ENCODE peak calls at places on chromosomes 4 and X, in five cellular contexts. A is Jurkat, Clone E6-1; S is breast epithelium; R is activated naive CD4-positive, alpha-beta T cell treated with anti-CD3 and anti-CD28 coated beads, Interleukin-2, amount 50 U/mL, for 16 hours; H is NCI-H1930. I is an unnamed sample.

GRCh38 chrX:11770320-11770719 is 12.3 kb downstream of the MSL3 start:
- DNase-seq in R (peak), A (peak), S (no peak), H (peak), I (peak)

GRCh38 chr4:15754323-15754722 is 23.8 kb upstream of the CD38 start:
- DNase-seq in H (no peak), S (no peak), A (peak), R (peak), I (peak)

GRCh38 chr4:71855944-71856343 is 72.1 kb upstream of the GC start:
- DNase-seq in A (no peak), S (no peak), H (no peak), R (no peak), I (no peak)

GRCh38 chr4:1234296-1234695 is 14.6 kb downstream of the CTBP1 start:
- DNase-seq in S (no peak), A (no peak), H (no peak), R (no peak), I (no peak)

GRCh38 chr4:6148506-6149205 is 51.7 kb downstream of the JAKMIP1 start:
- DNase-seq in R (no peak), S (no peak), A (no peak), H (no peak), I (no peak)

GRCh38 chr4:74451214-74451661 is 6.3 kb downstream of the AREG start:
- DNase-seq in H (no peak), A (no peak), R (no peak), S (no peak), I (peak)

GRCh38 chr4:8269535-8270417 is at the start of gene HTRA3:
- DNase-seq in A (no peak), S (no peak), H (no peak), R (no peak), I (no peak)

GRCh38 chr4:3871181-3871852 is 105.1 kb downstream of the ADRA2C start:
- DNase-seq in A (peak), R (peak), S (no peak), H (no peak), I (no peak)

GRCh38 chr4:184750926-184751584 is 17.2 kb upstream of the CENPU start:
- DNase-seq in A (no peak), S (no peak), R (no peak), H (no peak), I (peak)

GRCh38 chr4:12375805-12376204 is 947.1 kb upstream of the HS3ST1 start:
- DNase-seq in A (no peak), H (no peak), R (no peak), S (no peak), I (no peak)

GRCh38 chr4:119706804-119707203 is 78.2 kb upstream of the PDE5A start:
- DNase-seq in H (no peak), A (no peak), R (no peak), S (no peak), I (no peak)

GRCh38 chr4:70667710-70668535 is 1.6 kb upstream of the JCHAIN start:
- DNase-seq in H (no peak), R (no peak), S (no peak), A (no peak), I (peak)

GRCh38 chrX:66046612-66047235 is 6.8 kb upstream of the VSIG4 start:
- DNase-seq in A (no peak), R (peak), H (no peak), S (no peak), I (no peak)

GRCh38 chrX:113001836-113002235 is 161.2 kb upstream of the AMOT start:
- DNase-seq in S (no peak), R (no peak), H (no peak), A (peak), I (no peak)

GRCh38 chr4:98430708-98431403 is 169.7 kb downstream of the RAP1GDS1 start:
- DNase-seq in H (no peak), A (no peak), S (no peak), R (no peak), I (peak)

GRCh38 chr4:128942547-128942946 is 133.0 kb downstream of the JADE1 start:
- DNase-seq in H (no peak), R (no peak), S (no peak), A (no peak), I (peak)

GRCh38 chrX:49230500-49231232 is 2.5 kb downstream of the CACNA1F start:
- DNase-seq in R (peak), S (peak), A (no peak), H (peak), I (no peak)

GRCh38 chrX:47501226-47502071 is 18.4 kb upstream of the ZNF41 start:
- DNase-seq in R (no peak), S (no peak), H (no peak), A (no peak), I (peak)

I was measured in astrocyte.